ENCODE peak calls at places on chromosomes 1 and 21, in five cellular contexts. E, T, S, Z and M are unnamed samples.

GRCh38 chr1:185520188-185520935 is 203.3 kb upstream of the IVNS1ABP start:
- DNase-seq in Z (no peak), E (no peak), S (peak; percentile 51), T (no peak), M (peak; percentile 79)

GRCh38 chr1:155174334-155175280 is 958 bp downstream of the TRIM46 start:
- DNase-seq in T (peak; percentile 39), E (no peak), S (no peak), Z (peak; percentile 70), M (peak; percentile 39)

GRCh38 chr1:70675737-70676156 is 264.7 kb downstream of the CTH start:
- DNase-seq in Z (no peak), T (no peak), S (no peak), E (no peak), M (no peak)

GRCh38 chr1:25063591-25064416 is 133.7 kb upstream of the RUNX3 start:
- DNase-seq in E (no peak), S (no peak), T (no peak), Z (no peak), M (no peak)

GRCh38 chr21:37565530-37566223 is 199.1 kb downstream of the DYRK1A start:
- DNase-seq in T (no peak), S (no peak), Z (no peak), E (no peak), M (no peak)

GRCh38 chr1:234933475-234933874 is 195.2 kb downstream of the TOMM20 start:
- DNase-seq in S (no peak), T (no peak), Z (peak; percentile 52), E (no peak), M (peak; percentile 69)

GRCh38 chr1:76867342-76868130 is at the start of gene ST6GALNAC5:
- DNase-seq in T (no peak), E (no peak), Z (peak; percentile 46), S (no peak), M (no peak)

GRCh38 chr1:100799548-100799947 is 80.0 kb downstream of the VCAM1 start:
- DNase-seq in Z (no peak), T (no peak), S (no peak), E (no peak), M (peak; percentile 22)

GRCh38 chr21:28521932-28522826 is 470.5 kb downstream of the LTN1 start:
- DNase-seq in E (peak; percentile 21), T (no peak), Z (peak; percentile 7), S (no peak), M (peak; percentile 91)

GRCh38 chr1:157117527-157118057 is 18.0 kb upstream of the ETV3L start:
- DNase-seq in S (no peak), Z (no peak), E (no peak), T (no peak), M (no peak)

GRCh38 chr1:46517010-46517600 is 27.5 kb downstream of the DMBX1 start:
- DNase-seq in Z (no peak), S (no peak), T (no peak), E (no peak), M (no peak)

GRCh38 chr21:40422851-40423635 is 423.9 kb downstream of the DSCAM start:
- DNase-seq in E (no peak), S (no peak), Z (no peak), T (no peak), M (no peak)

GRCh38 chr1:1550591-1551432 is 10.4 kb upstream of the TMEM240 start:
- DNase-seq in Z (peak; percentile 75), E (no peak), T (no peak), S (no peak), M (peak; percentile 59)

GRCh38 chr1:28339551-28339950 is 10.7 kb downstream of the MED18 start:
- DNase-seq in Z (no peak), S (no peak), E (no peak), T (no peak), M (no peak)